ENCODE peak calls at places on chromosome 12, in seven cellular contexts. L is heart right ventricle; I is GM19239; H is CD4-positive, alpha-beta T cell; U is LoVo; Q is mucosa of descending colon; P is progenitor cell of endocrine pancreas. T is an unnamed sample.

GRCh38 chr12:108608616-108609015 is 10.7 kb upstream of the TMEM119 start:
- DNase-seq in L (no peak), I (no peak), H (no peak), U (no peak), Q (no peak), P (no peak), T (no peak)

GRCh38 chr12:59304077-59304721 is 291.6 kb upstream of the SLC16A7 start:
- DNase-seq in L (no peak), I (no peak), H (no peak), U (no peak), Q (no peak), P (no peak), T (no peak)

GRCh38 chr12:106090586-106091411 is 48.0 kb downstream of the NUAK1 start:
- DNase-seq in L (peak), I (no peak), H (no peak), U (no peak), Q (no peak), P (no peak), T (no peak)

GRCh38 chr12:44000309-44000952 is 164.6 kb downstream of the TMEM117 start:
- DNase-seq in L (no peak), I (peak), H (no peak), U (peak), Q (peak), P (peak), T (peak)

GRCh38 chr12:70639535-70639934 is 2.3 kb upstream of the PTPRB start:
- DNase-seq in L (no peak), I (no peak), H (no peak), U (no peak), Q (no peak), P (no peak), T (no peak)

GRCh38 chr12:54415223-54415929 is 3.7 kb downstream of the ITGA5 start:
- DNase-seq in L (no peak), I (no peak), H (no peak), U (no peak), Q (no peak), P (no peak), T (no peak)

GRCh38 chr12:53725824-53726223 is 1.4 kb downstream of the CALCOCO1 start:
- DNase-seq in L (no peak), I (no peak), H (no peak), U (peak), Q (no peak), P (no peak), T (no peak)

GRCh38 chr12:34402228-34402898 is 380.1 kb downstream of the ALG10 start:
- DNase-seq in L (peak), I (no peak), H (no peak), U (no peak), Q (peak), P (peak), T (no peak)

GRCh38 chr12:93025145-93026103 is 96.3 kb upstream of the EEA1 start:
- DNase-seq in L (peak), I (peak), H (no peak), U (peak), Q (no peak), P (no peak), T (no peak)

GRCh38 chr12:53057816-53058500 is 8.1 kb downstream of the TNS2 start:
- DNase-seq in L (no peak), I (no peak), H (no peak), U (no peak), Q (peak), P (no peak), T (no peak)

GRCh38 chr12:126936181-126936851 is 1330.7 kb upstream of the TMEM132C start:
- DNase-seq in L (peak), I (no peak), H (no peak), U (peak), Q (no peak), P (no peak), T (peak)

GRCh38 chr12:75913502-75914110 is 118.0 kb downstream of the PHLDA1 start:
- DNase-seq in L (peak), I (no peak), H (no peak), U (no peak), Q (no peak), P (no peak), T (peak)

GRCh38 chr12:46259713-46260112 is 9.1 kb downstream of the SLC38A1 start:
- DNase-seq in L (no peak), I (no peak), H (no peak), U (no peak), Q (no peak), P (no peak), T (no peak)

GRCh38 chr12:32419520-32419960 is 20.2 kb downstream of the FGD4 start:
- DNase-seq in L (no peak), I (no peak), H (no peak), U (no peak), Q (no peak), P (no peak), T (no peak)

GRCh38 chr12:45725631-45726593 is 3.6 kb upstream of the ARID2 start:
- DNase-seq in L (peak), I (no peak), H (peak), U (peak), Q (no peak), P (no peak), T (no peak)

GRCh38 chr12:41362511-41362910 is 174.4 kb downstream of the PDZRN4 start:
- DNase-seq in L (no peak), I (no peak), H (no peak), U (no peak), Q (no peak), P (no peak), T (no peak)

GRCh38 chr12:15423629-15424028 is 101.3 kb downstream of the PTPRO start:
- DNase-seq in L (no peak), I (no peak), H (no peak), U (no peak), Q (no peak), P (no peak), T (no peak)

GRCh38 chr12:104877107-104877705 is 80.9 kb downstream of the SLC41A2 start:
- DNase-seq in L (peak), I (no peak), H (peak), U (peak), Q (peak), P (no peak), T (peak)